ENCODE peak calls at places on chromosomes 1 and 21, in six cellular contexts. One of them, this sample, is unnamed.

GRCh38 chr1:211344335-211344664 is 17.7 kb downstream of the TRAF5 start:
- DNase-seq in WTC11: no peak
- DNase-seq in HepG2: no peak
- DNase-seq in K562: no peak
- DNase-seq in H1: no peak
- DNase-seq in A549: no peak
- DNase-seq in this sample: no peak

GRCh38 chr1:22018583-22019559 is 17.4 kb downstream of the CELA3A start:
- DNase-seq in K562: no peak
- DNase-seq in WTC11: no peak
- DNase-seq in HepG2: no peak
- DNase-seq in A549: peak; percentile 66
- DNase-seq in H1: no peak
- DNase-seq in this sample: peak; percentile 78

GRCh38 chr1:53303651-53304515 is 24.0 kb downstream of the LRP8 start:
- DNase-seq in WTC11: no peak
- DNase-seq in HepG2: no peak
- DNase-seq in K562: no peak
- DNase-seq in A549: no peak
- DNase-seq in H1: no peak
- DNase-seq in this sample: no peak

GRCh38 chr1:180178511-180179161 is 24.0 kb downstream of the QSOX1 start:
- DNase-seq in H1: no peak
- DNase-seq in A549: peak; percentile 53
- DNase-seq in K562: peak; percentile 80
- DNase-seq in HepG2: peak; percentile 25
- DNase-seq in WTC11: peak; percentile 83
- DNase-seq in this sample: peak; percentile 64

GRCh38 chr1:156511656-156512055 is 11.1 kb upstream of the MEF2D start:
- DNase-seq in K562: no peak
- DNase-seq in WTC11: no peak
- DNase-seq in H1: no peak
- DNase-seq in A549: peak; percentile 42
- DNase-seq in HepG2: no peak
- DNase-seq in this sample: no peak

GRCh38 chr1:67777532-67777931 is 55.7 kb downstream of the GNG12 start:
- DNase-seq in WTC11: no peak
- DNase-seq in K562: no peak
- DNase-seq in H1: no peak
- DNase-seq in A549: no peak
- DNase-seq in HepG2: no peak
- DNase-seq in this sample: no peak

GRCh38 chr1:21311016-21311415 is 20.8 kb upstream of the ECE1 start:
- DNase-seq in HepG2: peak; percentile 87
- DNase-seq in WTC11: no peak
- DNase-seq in A549: no peak
- DNase-seq in H1: no peak
- DNase-seq in K562: no peak
- DNase-seq in this sample: no peak

GRCh38 chr1:208475449-208475848 is 231.3 kb upstream of the PLXNA2 start:
- DNase-seq in K562: no peak
- DNase-seq in HepG2: no peak
- DNase-seq in A549: no peak
- DNase-seq in WTC11: no peak
- DNase-seq in H1: no peak
- DNase-seq in this sample: no peak

GRCh38 chr1:147821883-147822282 is 61.5 kb upstream of the GJA5 start:
- DNase-seq in WTC11: no peak
- DNase-seq in K562: no peak
- DNase-seq in HepG2: no peak
- DNase-seq in A549: no peak
- DNase-seq in H1: no peak
- DNase-seq in this sample: peak; percentile 72

GRCh38 chr1:205879974-205880373 is 30.0 kb upstream of the PM20D1 start:
- DNase-seq in A549: no peak
- DNase-seq in H1: no peak
- DNase-seq in WTC11: no peak
- DNase-seq in HepG2: no peak
- DNase-seq in K562: no peak
- DNase-seq in this sample: no peak

GRCh38 chr1:61142726-61143500 is 60.6 kb downstream of the NFIA start:
- DNase-seq in HepG2: no peak
- DNase-seq in A549: no peak
- DNase-seq in K562: no peak
- DNase-seq in WTC11: no peak
- DNase-seq in H1: no peak
- DNase-seq in this sample: no peak

GRCh38 chr1:1284370-1285101 is 4.3 kb downstream of the SCNN1D start:
- DNase-seq in H1: no peak
- DNase-seq in K562: no peak
- DNase-seq in A549: no peak
- DNase-seq in HepG2: no peak
- DNase-seq in WTC11: no peak
- DNase-seq in this sample: no peak

GRCh38 chr1:52551476-52552235 is 1.2 kb downstream of the TUT4 start:
- DNase-seq in A549: no peak
- DNase-seq in HepG2: peak; percentile 31
- DNase-seq in WTC11: no peak
- DNase-seq in K562: no peak
- DNase-seq in H1: no peak
- DNase-seq in this sample: peak; percentile 65

GRCh38 chr1:226984521-226985238 is 44.6 kb downstream of the COQ8A start:
- DNase-seq in H1: no peak
- DNase-seq in WTC11: no peak
- DNase-seq in A549: no peak
- DNase-seq in K562: no peak
- DNase-seq in HepG2: no peak
- DNase-seq in this sample: no peak

GRCh38 chr1:171740987-171741871 is 636 bp downstream of the VAMP4 start:
- DNase-seq in A549: peak; percentile 24
- DNase-seq in WTC11: no peak
- DNase-seq in H1: no peak
- DNase-seq in HepG2: peak; percentile 36
- DNase-seq in K562: peak; percentile 70
- DNase-seq in this sample: peak; percentile 51

GRCh38 chr1:35173516-35174224 is 19.3 kb downstream of the SFPQ start:
- DNase-seq in H1: no peak
- DNase-seq in A549: no peak
- DNase-seq in HepG2: no peak
- DNase-seq in K562: no peak
- DNase-seq in WTC11: no peak
- DNase-seq in this sample: no peak

GRCh38 chr1:238653693-238654321 is 732.6 kb upstream of the CHRM3 start:
- DNase-seq in K562: no peak
- DNase-seq in A549: no peak
- DNase-seq in HepG2: no peak
- DNase-seq in H1: no peak
- DNase-seq in WTC11: no peak
- DNase-seq in this sample: no peak

GRCh38 chr21:35438643-35439404 is 389.7 kb upstream of the RUNX1 start:
- DNase-seq in HepG2: no peak
- DNase-seq in A549: no peak
- DNase-seq in K562: no peak
- DNase-seq in H1: no peak
- DNase-seq in WTC11: no peak
- DNase-seq in this sample: no peak

GRCh38 chr1:21665711-21666571 is 3.2 kb downstream of the RAP1GAP start:
- DNase-seq in K562: no peak
- DNase-seq in A549: no peak
- DNase-seq in HepG2: no peak
- DNase-seq in WTC11: no peak
- DNase-seq in H1: no peak
- DNase-seq in this sample: no peak

GRCh38 chr21:24456358-24456757 is 1150.9 kb downstream of the MRPL39 start:
- DNase-seq in WTC11: no peak
- DNase-seq in K562: no peak
- DNase-seq in A549: no peak
- DNase-seq in HepG2: no peak
- DNase-seq in H1: no peak
- DNase-seq in this sample: no peak

GRCh38 chr1:183236158-183236725 is 50.2 kb downstream of the LAMC2 start:
- DNase-seq in HepG2: no peak
- DNase-seq in A549: no peak
- DNase-seq in K562: no peak
- DNase-seq in WTC11: no peak
- DNase-seq in H1: no peak
- DNase-seq in this sample: no peak

GRCh38 chr1:67459068-67459467 is 28.9 kb upstream of the SERBP1 start:
- DNase-seq in HepG2: no peak
- DNase-seq in A549: no peak
- DNase-seq in WTC11: peak; percentile 53
- DNase-seq in K562: no peak
- DNase-seq in H1: peak; percentile 39
- DNase-seq in this sample: no peak

GRCh38 chr1:6348511-6349191 is 44.9 kb downstream of the ACOT7 start:
- DNase-seq in HepG2: no peak
- DNase-seq in A549: peak; percentile 26
- DNase-seq in WTC11: no peak
- DNase-seq in H1: no peak
- DNase-seq in K562: no peak
- DNase-seq in this sample: peak; percentile 75

GRCh38 chr1:201551877-201552731 is 13.2 kb downstream of the NAV1 start:
- DNase-seq in K562: peak; percentile 44
- DNase-seq in WTC11: no peak
- DNase-seq in A549: peak; percentile 69
- DNase-seq in H1: no peak
- DNase-seq in HepG2: no peak
- DNase-seq in this sample: peak; percentile 31

DNA sequence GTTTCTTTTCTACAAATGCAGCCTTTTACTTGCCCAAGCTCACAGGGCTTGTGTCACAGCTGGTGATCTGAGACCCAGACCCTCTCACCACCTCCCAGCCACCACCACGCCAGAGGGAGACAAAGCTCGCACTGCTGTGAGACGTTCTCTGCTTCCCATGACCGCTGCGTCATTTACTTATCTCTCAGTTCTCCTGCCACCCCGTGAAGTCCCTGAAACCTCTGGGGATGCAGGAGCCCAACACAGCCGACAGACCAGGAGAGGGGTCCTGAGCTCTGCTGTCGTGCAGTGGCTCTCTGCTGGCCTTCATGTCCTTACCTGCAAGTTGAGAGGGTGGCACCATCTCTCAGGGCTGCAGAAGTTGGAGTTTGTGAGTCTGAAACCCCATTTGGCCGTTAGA is 77.7 kb downstream of the SLC16A1 start:
- DNase-seq in HepG2: no peak
- DNase-seq in WTC11: no peak
- DNase-seq in K562: peak; percentile 36
- DNase-seq in A549: no peak
- DNase-seq in H1: no peak
- DNase-seq in this sample: no peak
- TF ChIP-seq JUN in HepG2: no peak
- TF ChIP-seq JUN in WTC11: no peak
- TF ChIP-seq JUN in K562: peak; percentile 82
- TF ChIP-seq JUN in A549: no peak
- TF ChIP-seq JUN in H1: no peak
- TF ChIP-seq JUN in this sample: no peak

GRCh38 chr1:72281637-72282270 is 585 bp downstream of the NEGR1 start:
- DNase-seq in A549: no peak
- DNase-seq in H1: no peak
- DNase-seq in WTC11: peak; percentile 14
- DNase-seq in HepG2: no peak
- DNase-seq in K562: no peak
- DNase-seq in this sample: no peak

GRCh38 chr1:72281144-72281543 is 1.2 kb downstream of the NEGR1 start:
- DNase-seq in K562: no peak
- DNase-seq in A549: no peak
- DNase-seq in HepG2: no peak
- DNase-seq in H1: no peak
- DNase-seq in WTC11: no peak
- DNase-seq in this sample: peak; percentile 33

GRCh38 chr1:72283204-72284083 is 1.1 kb upstream of the NEGR1 start:
- DNase-seq in WTC11: peak; percentile 34
- DNase-seq in HepG2: no peak
- DNase-seq in A549: peak; percentile 24
- DNase-seq in K562: no peak
- DNase-seq in H1: no peak
- DNase-seq in this sample: peak; percentile 89

GRCh38 chr1:72282690-72283203 is 408 bp upstream of the NEGR1 start:
- DNase-seq in WTC11: peak; percentile 85
- DNase-seq in A549: peak; percentile 79
- DNase-seq in K562: no peak
- DNase-seq in HepG2: peak; percentile 25
- DNase-seq in H1: no peak
- DNase-seq in this sample: peak; percentile 93

DNA sequence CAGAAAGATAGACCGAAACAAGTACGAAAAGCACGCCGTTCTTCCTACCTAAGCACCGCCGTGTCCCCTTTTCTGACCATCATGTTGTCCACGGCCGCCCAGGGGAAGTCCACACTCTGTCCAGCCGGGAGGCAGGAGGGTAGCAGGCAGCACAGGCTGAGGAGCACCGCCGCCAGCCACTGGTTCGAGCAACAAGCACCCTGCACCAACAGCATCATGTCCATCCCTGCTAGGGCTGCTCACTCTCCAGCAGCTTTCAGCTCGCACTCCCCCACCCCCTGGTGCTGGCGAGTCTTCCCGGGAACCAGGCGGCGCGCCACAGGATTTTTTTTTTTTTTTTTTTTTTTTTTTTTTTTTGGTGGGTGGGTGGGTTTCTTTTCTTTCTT is at the start of gene NEGR1:
- DNase-seq in H1: no peak
- DNase-seq in K562: no peak
- DNase-seq in WTC11: peak; percentile 59
- DNase-seq in A549: no peak
- DNase-seq in HepG2: no peak
- DNase-seq in this sample: peak; percentile 70
- TF ChIP-seq JUN in H1: no peak
- TF ChIP-seq JUN in K562: no peak
- TF ChIP-seq JUN in WTC11: no peak
- TF ChIP-seq JUN in A549: no peak
- TF ChIP-seq JUN in HepG2: no peak
- TF ChIP-seq JUN in this sample: no peak

DNA sequence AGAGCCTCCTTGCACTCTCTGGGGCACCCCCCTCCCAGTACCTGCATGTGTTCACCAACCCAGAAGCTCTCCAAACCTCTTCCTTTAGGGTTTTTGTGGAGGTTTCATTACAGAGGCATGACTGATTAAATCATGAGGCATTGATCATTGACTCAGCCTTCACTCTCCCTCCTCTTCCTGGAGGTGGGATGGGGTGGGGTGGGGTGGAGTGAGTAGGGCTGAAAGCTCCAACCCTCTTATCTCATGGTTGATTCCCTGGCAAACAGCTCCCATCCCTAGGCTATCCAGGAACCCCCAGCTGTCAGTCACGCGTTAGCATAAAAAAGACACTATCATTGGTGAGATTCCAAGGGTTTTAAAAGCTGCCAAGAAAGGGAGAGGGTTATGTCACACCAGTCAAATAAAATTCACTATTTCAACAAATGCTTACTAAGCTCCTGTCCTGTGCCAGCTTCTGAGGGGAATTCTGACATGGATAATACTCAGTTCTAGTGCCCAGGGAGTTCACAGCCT is 7.1 kb upstream of the IL24 start:
- DNase-seq in K562: no peak
- DNase-seq in A549: peak; percentile 61
- DNase-seq in H1: no peak
- DNase-seq in HepG2: no peak
- DNase-seq in WTC11: no peak
- DNase-seq in this sample: no peak
- TF ChIP-seq JUN in K562: no peak
- TF ChIP-seq JUN in A549: peak; percentile 25
- TF ChIP-seq JUN in H1: no peak
- TF ChIP-seq JUN in HepG2: no peak
- TF ChIP-seq JUN in WTC11: no peak
- TF ChIP-seq JUN in this sample: no peak

GRCh38 chr1:154809436-154810413 is 60.4 kb downstream of the KCNN3 start:
- DNase-seq in WTC11: no peak
- DNase-seq in HepG2: no peak
- DNase-seq in K562: no peak
- DNase-seq in H1: no peak
- DNase-seq in A549: no peak
- DNase-seq in this sample: peak; percentile 62
- TF ChIP-seq JUN in WTC11: no peak
- TF ChIP-seq JUN in HepG2: no peak
- TF ChIP-seq JUN in K562: no peak
- TF ChIP-seq JUN in H1: no peak
- TF ChIP-seq JUN in A549: no peak
- TF ChIP-seq JUN in this sample: peak; percentile 29